ENCODE peak calls at places on chromosome 1, in eight cellular contexts. N, X, G, R, T, O, L and M are unnamed samples.

GRCh38 chr1:200802042-200802441 is 63.3 kb downstream of the CAMSAP2 start:
- DNase-seq in T (no peak), O (no peak), R (no peak), N (no peak), L (no peak), G (no peak), X (no peak), M (no peak)

GRCh38 chr1:190353538-190354101 is 124.0 kb downstream of the BRINP3 start:
- DNase-seq in T (no peak), O (peak), G (no peak), R (no peak), L (no peak), X (no peak), N (no peak), M (no peak)

GRCh38 chr1:57770772-57771171 is 346.9 kb upstream of the DAB1 start:
- DNase-seq in G (no peak), T (no peak), X (no peak), R (no peak), N (no peak), O (peak), L (peak), M (no peak)

GRCh38 chr1:43867946-43868740 is 65.5 kb upstream of the ARTN start:
- DNase-seq in R (no peak), G (peak), L (peak), O (peak), N (no peak), X (no peak), T (no peak), M (no peak)

GRCh38 chr1:26598890-26599289 is 69.3 kb downstream of the RPS6KA1 start:
- DNase-seq in T (no peak), N (no peak), G (no peak), L (no peak), X (no peak), R (no peak), O (no peak), M (no peak)

GRCh38 chr1:243396876-243397275 is 141.0 kb downstream of the SDCCAG8 start:
- DNase-seq in L (no peak), G (no peak), N (no peak), O (no peak), T (no peak), X (no peak), R (no peak), M (no peak)

GRCh38 chr1:923131-923990 is at the start of gene SAMD11:
- DNase-seq in T (peak), R (peak), N (no peak), O (peak), G (no peak), X (peak), L (peak), M (peak)

GRCh38 chr1:91685994-91686393 is 185.3 kb downstream of the CDC7 start:
- DNase-seq in N (no peak), R (no peak), X (no peak), O (peak), G (no peak), L (no peak), T (no peak), M (no peak)

GRCh38 chr1:7538033-7538432 is 233.1 kb upstream of the VAMP3 start:
- DNase-seq in O (peak), N (no peak), G (no peak), X (no peak), T (peak), R (no peak), L (peak), M (no peak)

GRCh38 chr1:28982198-28982597 is 67.8 kb downstream of the EPB41 start:
- DNase-seq in L (no peak), T (no peak), G (no peak), N (no peak), X (no peak), R (no peak), O (no peak), M (no peak)

GRCh38 chr1:15341634-15342375 is 67.9 kb upstream of the EFHD2 start:
- DNase-seq in L (peak), G (no peak), R (no peak), X (no peak), T (peak), N (no peak), O (peak), M (no peak)

GRCh38 chr1:7406641-7407546 is 364.2 kb upstream of the VAMP3 start:
- DNase-seq in X (no peak), R (no peak), G (peak), T (no peak), L (no peak), O (no peak), N (no peak), M (no peak)

GRCh38 chr1:241225741-241226140 is 131.3 kb downstream of the RGS7 start:
- DNase-seq in L (no peak), X (no peak), N (no peak), G (no peak), O (no peak), R (no peak), T (no peak), M (no peak)

GRCh38 chr1:116150368-116150767 is 39.2 kb downstream of the MAB21L3 start:
- DNase-seq in G (no peak), N (no peak), L (no peak), R (no peak), X (no peak), O (no peak), T (no peak), M (no peak)

GRCh38 chr1:88462481-88463261 is 221.4 kb upstream of the PKN2 start:
- DNase-seq in X (no peak), O (peak), T (no peak), R (peak), L (peak), N (no peak), G (no peak), M (no peak)

GRCh38 chr1:61497013-61497412 is 227.9 kb downstream of the TM2D1 start:
- DNase-seq in O (peak), G (no peak), R (no peak), T (no peak), L (no peak), X (no peak), N (no peak), M (no peak)

GRCh38 chr1:10204003-10204642 is 6.2 kb upstream of the KIF1B start:
- DNase-seq in O (no peak), R (no peak), T (no peak), N (no peak), G (no peak), L (no peak), X (no peak), M (no peak)

GRCh38 chr1:55071477-55071876 is 32.1 kb downstream of the PCSK9 start:
- DNase-seq in L (peak), G (no peak), O (peak), N (no peak), X (no peak), T (peak), R (no peak), M (no peak)

GRCh38 chr1:215022723-215023122 is 59.8 kb upstream of the KCNK2 start:
- DNase-seq in X (no peak), T (no peak), N (no peak), L (peak), O (no peak), R (no peak), G (no peak), M (no peak)

GRCh38 chr1:189185077-189185476 is 1292.6 kb downstream of the BRINP3 start:
- DNase-seq in T (no peak), G (no peak), L (no peak), X (no peak), O (no peak), N (no peak), R (no peak), M (no peak)

GRCh38 chr1:116261227-116261626 is 111.8 kb upstream of the ATP1A1 start:
- DNase-seq in L (no peak), G (no peak), X (no peak), T (no peak), O (no peak), R (no peak), N (no peak), M (no peak)

GRCh38 chr1:82517586-82517985 is 716.9 kb downstream of the ADGRL2 start:
- DNase-seq in T (no peak), G (peak), L (peak), R (no peak), N (no peak), O (peak), X (peak), M (no peak)

GRCh38 chr1:183096889-183097288 is 73.7 kb downstream of the LAMC1 start:
- DNase-seq in O (no peak), N (no peak), L (no peak), R (no peak), X (peak), G (no peak), T (no peak), M (peak)

GRCh38 chr1:30786264-30786991 is 28.9 kb upstream of the LAPTM5 start:
- DNase-seq in T (no peak), O (no peak), G (no peak), L (no peak), R (no peak), X (no peak), N (no peak), M (no peak)

GRCh38 chr1:27656157-27656893 is 15.7 kb downstream of the IFI6 start:
- DNase-seq in X (peak), T (peak), L (peak), O (peak), R (no peak), N (no peak), G (no peak), M (peak)

GRCh38 chr1:205822397-205822796 is 9.4 kb upstream of the SLC41A1 start:
- DNase-seq in L (no peak), R (no peak), X (no peak), T (no peak), N (no peak), G (no peak), O (no peak), M (no peak)

GRCh38 chr1:156661932-156662587 is 15.1 kb downstream of the NES start:
- DNase-seq in O (no peak), T (peak), X (no peak), L (peak), G (no peak), N (no peak), R (no peak), M (no peak)

GRCh38 chr1:4637616-4638346 is 16.6 kb upstream of the AJAP1 start:
- DNase-seq in X (no peak), T (no peak), N (no peak), L (no peak), G (no peak), O (no peak), R (no peak), M (no peak)

GRCh38 chr1:23578311-23578996 is 19.2 kb upstream of the ID3 start:
- DNase-seq in N (no peak), G (no peak), L (no peak), T (no peak), O (no peak), R (no peak), X (no peak), M (no peak)

GRCh38 chr1:117967900-117968299 is 38.4 kb downstream of the WDR3 start:
- DNase-seq in T (peak), L (no peak), G (no peak), X (no peak), R (no peak), O (no peak), N (no peak), M (no peak)

GRCh38 chr1:160748877-160749269 is 9.8 kb downstream of the SLAMF7 start:
- DNase-seq in T (no peak), N (no peak), L (peak), G (no peak), R (no peak), X (no peak), O (peak), M (no peak)

GRCh38 chr1:218347316-218347712 is 2.2 kb downstream of the TGFB2 start:
- DNase-seq in O (peak), N (no peak), G (no peak), T (peak), R (no peak), X (no peak), L (peak), M (no peak)

GRCh38 chr1:25528881-25529517 is 14.4 kb upstream of the LDLRAP1 start:
- DNase-seq in T (no peak), L (no peak), R (no peak), N (no peak), O (no peak), G (no peak), X (no peak), M (no peak)